ENCODE peak calls at places on chromosomes 5 and 9, in seven cellular contexts. One of them, this sample, is unnamed. For H3K36me3, the result is how much of the 10 kb centered on the place peaks cover.

GRCh38 chr9:15253197-15253596 is 53.8 kb downstream of the TTC39B start:
- DNase-seq in tibial nerve: no peak
- DNase-seq in astrocyte: peak
- DNase-seq in transverse colon: no peak
- DNase-seq in right lobe of liver: no peak
- DNase-seq in neural progenitor cell: no peak
- DNase-seq in IMR-90: peak
- DNase-seq in this sample: no peak

GRCh38 chr5:54990751-54991349 is 5.5 kb upstream of the ESM1 start:
- DNase-seq in tibial nerve: no peak
- DNase-seq in astrocyte: peak
- DNase-seq in transverse colon: no peak
- DNase-seq in right lobe of liver: no peak
- DNase-seq in neural progenitor cell: no peak
- DNase-seq in IMR-90: peak
- DNase-seq in this sample: no peak

GRCh38 chr9:88872171-88872946 is 118.9 kb upstream of the S1PR3 start:
- DNase-seq in tibial nerve: no peak
- DNase-seq in astrocyte: no peak
- DNase-seq in transverse colon: no peak
- DNase-seq in right lobe of liver: no peak
- DNase-seq in neural progenitor cell: no peak
- DNase-seq in IMR-90: no peak
- DNase-seq in this sample: no peak

GRCh38 chr5:68911840-68912690 is 181.7 kb upstream of the SLC30A5 start:
- DNase-seq in tibial nerve: no peak
- DNase-seq in astrocyte: peak
- DNase-seq in transverse colon: no peak
- DNase-seq in right lobe of liver: no peak
- DNase-seq in neural progenitor cell: no peak
- DNase-seq in IMR-90: peak
- DNase-seq in this sample: no peak

GRCh38 chr5:9361835-9362234 is 184.0 kb downstream of the SEMA5A start:
- DNase-seq in tibial nerve: no peak
- DNase-seq in astrocyte: no peak
- DNase-seq in transverse colon: peak
- DNase-seq in right lobe of liver: peak
- DNase-seq in neural progenitor cell: peak
- DNase-seq in IMR-90: peak
- DNase-seq in this sample: peak

GRCh38 chr5:123012321-123012720 is 24.2 kb downstream of the PPIC start:
- DNase-seq in tibial nerve: no peak
- DNase-seq in astrocyte: no peak
- DNase-seq in transverse colon: no peak
- DNase-seq in right lobe of liver: no peak
- DNase-seq in neural progenitor cell: no peak
- DNase-seq in IMR-90: no peak
- DNase-seq in this sample: no peak

GRCh38 chr9:37999501-38000189 is 69.4 kb downstream of the SHB start:
- DNase-seq in tibial nerve: no peak
- DNase-seq in astrocyte: no peak
- DNase-seq in transverse colon: no peak
- DNase-seq in right lobe of liver: no peak
- DNase-seq in neural progenitor cell: peak
- DNase-seq in IMR-90: peak
- DNase-seq in this sample: peak

GRCh38 chr9:129131300-129132145 is 20.3 kb downstream of the PTPA start:
- DNase-seq in tibial nerve: peak
- DNase-seq in astrocyte: peak
- DNase-seq in transverse colon: peak
- DNase-seq in right lobe of liver: peak
- DNase-seq in neural progenitor cell: peak
- DNase-seq in IMR-90: peak
- DNase-seq in this sample: peak

GRCh38 chr5:143434261-143435206 is 31.0 kb upstream of the NR3C1 start:
- DNase-seq in tibial nerve: no peak
- DNase-seq in astrocyte: no peak
- DNase-seq in transverse colon: no peak
- DNase-seq in right lobe of liver: peak
- DNase-seq in neural progenitor cell: no peak
- DNase-seq in IMR-90: no peak
- DNase-seq in this sample: no peak

GRCh38 chr9:127735530-127736176 is 559 bp upstream of the TOR2A start:
- DNase-seq in tibial nerve: no peak
- DNase-seq in astrocyte: no peak
- DNase-seq in transverse colon: no peak
- DNase-seq in right lobe of liver: no peak
- DNase-seq in neural progenitor cell: peak
- DNase-seq in IMR-90: no peak
- DNase-seq in this sample: no peak
- H3K4me3 ChIP-seq in tibial nerve: no peak
- H3K4me3 ChIP-seq in astrocyte: no peak
- H3K4me3 ChIP-seq in transverse colon: no peak
- H3K4me3 ChIP-seq in right lobe of liver: no peak
- H3K4me3 ChIP-seq in neural progenitor cell: peak
- H3K4me3 ChIP-seq in IMR-90: no peak
- H3K4me3 ChIP-seq in this sample: no peak

DNA sequence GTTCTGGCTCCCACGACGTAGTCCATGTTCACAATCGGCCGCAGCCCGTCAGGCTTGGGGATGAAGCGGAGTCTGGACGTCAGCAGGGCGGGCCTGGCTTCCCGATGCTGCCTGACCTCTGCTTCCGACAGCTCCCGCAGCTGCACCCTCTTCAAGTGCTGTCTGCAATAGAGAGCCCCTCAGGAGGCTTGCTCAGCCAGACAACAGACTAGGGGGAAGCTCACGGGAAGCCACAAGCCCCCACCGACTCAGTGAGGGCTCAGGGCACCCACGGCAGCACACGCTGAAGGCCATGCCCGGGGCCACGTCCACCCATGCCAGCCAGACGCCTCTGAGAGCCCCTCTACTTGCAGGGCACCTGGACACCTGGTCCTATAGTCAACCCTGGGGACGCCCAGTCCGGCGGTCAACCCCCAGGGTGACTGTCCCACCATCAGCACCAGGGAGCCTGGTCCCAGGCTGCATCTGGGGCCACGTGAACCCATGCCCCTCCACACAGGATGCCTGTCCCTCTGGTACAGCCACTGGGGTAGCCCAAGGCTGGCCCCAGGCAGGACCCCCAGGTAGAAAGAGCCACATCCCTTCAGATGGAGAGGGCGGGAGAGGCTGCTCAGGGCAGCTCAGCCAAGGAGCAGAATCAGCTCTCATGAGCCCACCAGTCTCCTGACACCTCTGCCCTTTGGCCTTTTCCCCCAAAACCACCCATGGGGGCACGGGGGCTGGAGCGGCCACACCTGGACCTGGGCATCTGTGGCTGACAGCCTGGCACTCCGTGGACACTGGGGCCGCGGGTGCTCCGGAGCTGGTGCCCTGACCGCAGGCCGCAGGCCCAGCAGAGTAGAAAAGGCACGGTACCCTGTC is 14.5 kb downstream of the TERT start:
- DNase-seq in tibial nerve: peak
- DNase-seq in astrocyte: no peak
- DNase-seq in transverse colon: no peak
- DNase-seq in right lobe of liver: no peak
- DNase-seq in neural progenitor cell: no peak
- DNase-seq in IMR-90: no peak
- DNase-seq in this sample: no peak
- H3K36me3 ChIP-seq in tibial nerve: under half
- H3K36me3 ChIP-seq in astrocyte: under half
- H3K36me3 ChIP-seq in transverse colon: under half
- H3K36me3 ChIP-seq in right lobe of liver: under half
- H3K36me3 ChIP-seq in neural progenitor cell: under half
- H3K36me3 ChIP-seq in IMR-90: under half
- H3K36me3 ChIP-seq in this sample: under half

GRCh38 chr9:34253460-34253837 is 74.6 kb downstream of the UBAP1 start:
- DNase-seq in tibial nerve: no peak
- DNase-seq in astrocyte: no peak
- DNase-seq in transverse colon: no peak
- DNase-seq in right lobe of liver: no peak
- DNase-seq in neural progenitor cell: no peak
- DNase-seq in IMR-90: peak
- DNase-seq in this sample: no peak
- TF ChIP-seq CTCF in tibial nerve: peak
- TF ChIP-seq CTCF in astrocyte: no peak
- TF ChIP-seq CTCF in transverse colon: no peak
- TF ChIP-seq CTCF in right lobe of liver: peak
- TF ChIP-seq CTCF in neural progenitor cell: no peak
- TF ChIP-seq CTCF in IMR-90: peak
- TF ChIP-seq CTCF in this sample: no peak

DNA sequence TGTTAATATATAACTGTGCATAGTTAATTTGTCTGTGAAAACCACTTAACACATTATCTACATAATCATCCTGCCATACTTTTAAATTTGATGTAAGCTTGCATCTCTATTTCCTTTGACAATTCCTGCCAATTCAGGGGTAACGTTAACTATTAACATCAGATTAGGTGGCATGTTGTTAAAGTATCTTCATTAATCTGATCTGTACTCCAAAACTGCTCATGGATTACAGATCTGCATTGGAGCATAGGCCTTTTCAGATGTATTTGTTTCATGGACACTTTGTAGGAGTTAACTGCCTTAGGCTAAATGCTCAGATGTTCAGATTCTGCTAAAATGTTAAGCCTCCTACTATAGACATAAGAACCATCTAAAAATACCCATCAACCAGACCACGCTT is 3.1 kb downstream of the RPS6 start:
- DNase-seq in tibial nerve: no peak
- DNase-seq in astrocyte: no peak
- DNase-seq in transverse colon: no peak
- DNase-seq in right lobe of liver: no peak
- DNase-seq in neural progenitor cell: no peak
- DNase-seq in IMR-90: no peak
- DNase-seq in this sample: no peak
- H3K4me3 ChIP-seq in tibial nerve: no peak
- H3K4me3 ChIP-seq in astrocyte: peak
- H3K4me3 ChIP-seq in transverse colon: no peak
- H3K4me3 ChIP-seq in right lobe of liver: no peak
- H3K4me3 ChIP-seq in neural progenitor cell: peak
- H3K4me3 ChIP-seq in IMR-90: no peak
- H3K4me3 ChIP-seq in this sample: no peak

GRCh38 chr9:114347675-114348074 is 18.0 kb downstream of the ORM2 start:
- DNase-seq in tibial nerve: no peak
- DNase-seq in astrocyte: no peak
- DNase-seq in transverse colon: no peak
- DNase-seq in right lobe of liver: no peak
- DNase-seq in neural progenitor cell: no peak
- DNase-seq in IMR-90: no peak
- DNase-seq in this sample: no peak
- H3K36me3 ChIP-seq in tibial nerve: half or more
- H3K36me3 ChIP-seq in astrocyte: under half
- H3K36me3 ChIP-seq in transverse colon: half or more
- H3K36me3 ChIP-seq in right lobe of liver: half or more
- H3K36me3 ChIP-seq in neural progenitor cell: under half
- H3K36me3 ChIP-seq in IMR-90: half or more
- H3K36me3 ChIP-seq in this sample: under half

GRCh38 chr5:150163547-150164059 is 3.0 kb upstream of the CDX1 start:
- DNase-seq in tibial nerve: peak
- DNase-seq in astrocyte: no peak
- DNase-seq in transverse colon: peak
- DNase-seq in right lobe of liver: no peak
- DNase-seq in neural progenitor cell: no peak
- DNase-seq in IMR-90: no peak
- DNase-seq in this sample: no peak
- TF ChIP-seq CTCF in tibial nerve: peak
- TF ChIP-seq CTCF in astrocyte: no peak
- TF ChIP-seq CTCF in transverse colon: peak
- TF ChIP-seq CTCF in right lobe of liver: no peak
- TF ChIP-seq CTCF in neural progenitor cell: no peak
- TF ChIP-seq CTCF in IMR-90: peak
- TF ChIP-seq CTCF in this sample: no peak

GRCh38 chr5:979100-979817 is 29.3 kb upstream of the NKD2 start:
- DNase-seq in tibial nerve: no peak
- DNase-seq in astrocyte: no peak
- DNase-seq in transverse colon: no peak
- DNase-seq in right lobe of liver: no peak
- DNase-seq in neural progenitor cell: no peak
- DNase-seq in IMR-90: no peak
- DNase-seq in this sample: no peak

GRCh38 chr5:978693-979092 is 29.9 kb upstream of the NKD2 start:
- DNase-seq in tibial nerve: no peak
- DNase-seq in astrocyte: no peak
- DNase-seq in transverse colon: no peak
- DNase-seq in right lobe of liver: no peak
- DNase-seq in neural progenitor cell: no peak
- DNase-seq in IMR-90: no peak
- DNase-seq in this sample: no peak

GRCh38 chr5:980941-981340 is 27.7 kb upstream of the NKD2 start:
- DNase-seq in tibial nerve: no peak
- DNase-seq in astrocyte: peak
- DNase-seq in transverse colon: no peak
- DNase-seq in right lobe of liver: no peak
- DNase-seq in neural progenitor cell: peak
- DNase-seq in IMR-90: no peak
- DNase-seq in this sample: no peak

GRCh38 chr5:981466-981865 is 27.1 kb upstream of the NKD2 start:
- DNase-seq in tibial nerve: no peak
- DNase-seq in astrocyte: no peak
- DNase-seq in transverse colon: no peak
- DNase-seq in right lobe of liver: no peak
- DNase-seq in neural progenitor cell: peak
- DNase-seq in IMR-90: no peak
- DNase-seq in this sample: peak

DNA sequence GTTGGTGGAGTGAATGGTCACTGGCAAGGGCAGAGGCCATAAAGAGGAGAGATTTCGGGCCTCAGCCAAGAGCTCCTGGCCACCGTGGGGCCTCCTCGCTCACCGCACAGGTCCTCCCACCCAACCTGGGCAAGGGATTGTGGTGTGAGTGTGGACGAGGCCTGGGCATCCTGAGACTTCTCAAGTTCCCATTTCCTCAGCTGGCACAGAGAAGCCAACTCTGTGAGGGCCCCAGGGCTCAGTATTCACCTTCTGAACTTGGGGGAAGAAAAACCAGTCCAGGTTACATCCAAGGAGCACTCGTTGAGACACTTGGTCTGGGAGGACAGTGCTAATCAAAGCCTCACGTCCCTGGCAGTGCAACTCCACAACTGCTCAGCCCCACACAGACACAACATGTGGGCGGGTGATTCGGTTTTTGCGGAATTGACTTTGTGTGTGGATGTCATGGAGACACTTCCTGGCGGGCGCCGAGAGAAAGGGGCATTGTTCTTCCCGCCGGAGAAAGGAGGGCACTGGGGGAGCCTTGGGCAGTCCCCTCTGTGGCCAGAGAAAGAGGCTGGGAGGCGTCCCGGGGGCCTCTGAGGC is 28.5 kb upstream of the NKD2 start:
- DNase-seq in tibial nerve: no peak
- DNase-seq in astrocyte: peak
- DNase-seq in transverse colon: no peak
- DNase-seq in right lobe of liver: no peak
- DNase-seq in neural progenitor cell: peak
- DNase-seq in IMR-90: no peak
- DNase-seq in this sample: no peak
- H3K4me3 ChIP-seq in tibial nerve: no peak
- H3K4me3 ChIP-seq in astrocyte: no peak
- H3K4me3 ChIP-seq in transverse colon: no peak
- H3K4me3 ChIP-seq in right lobe of liver: no peak
- H3K4me3 ChIP-seq in neural progenitor cell: no peak
- H3K4me3 ChIP-seq in IMR-90: no peak
- H3K4me3 ChIP-seq in this sample: no peak